ENCODE peak calls at places on chromosomes 7 and 10, in four cellular contexts. One of them, this sample, is unnamed.

GRCh38 chr10:75288140-75288711 is 52.5 kb upstream of the COMTD1 start:
- DNase-seq in astrocyte of the cerebellum: no peak
- DNase-seq in thoracic aorta: no peak
- DNase-seq in fibroblast of lung: no peak
- DNase-seq in this sample: no peak

GRCh38 chr10:62627985-62628384 is 176.5 kb upstream of the ADO start:
- DNase-seq in fibroblast of lung: peak; percentile 25
- DNase-seq in astrocyte of the cerebellum: no peak
- DNase-seq in thoracic aorta: no peak
- DNase-seq in this sample: no peak

GRCh38 chr7:130990178-130990832 is 256.3 kb upstream of the KLF14 start:
- DNase-seq in astrocyte of the cerebellum: no peak
- DNase-seq in fibroblast of lung: no peak
- DNase-seq in thoracic aorta: no peak
- DNase-seq in this sample: no peak

GRCh38 chr7:133885213-133885612 is 241.9 kb upstream of the LRGUK start:
- DNase-seq in astrocyte of the cerebellum: no peak
- DNase-seq in fibroblast of lung: no peak
- DNase-seq in thoracic aorta: no peak
- DNase-seq in this sample: no peak

GRCh38 chr7:157875230-157876179 is 538.7 kb downstream of the DNAJB6 start:
- DNase-seq in fibroblast of lung: no peak
- DNase-seq in astrocyte of the cerebellum: no peak
- DNase-seq in thoracic aorta: no peak
- DNase-seq in this sample: no peak

GRCh38 chr10:97517778-97518561 is 19.2 kb downstream of the UBTD1 start:
- DNase-seq in thoracic aorta: no peak
- DNase-seq in astrocyte of the cerebellum: no peak
- DNase-seq in fibroblast of lung: peak; percentile 39
- DNase-seq in this sample: no peak

GRCh38 chr7:80135306-80136104 is 874 bp downstream of the GNAI1 start:
- DNase-seq in astrocyte of the cerebellum: no peak
- DNase-seq in fibroblast of lung: peak; percentile 33
- DNase-seq in thoracic aorta: no peak
- DNase-seq in this sample: no peak

GRCh38 chr7:115145512-115145911 is 223.6 kb downstream of the MDFIC start:
- DNase-seq in astrocyte of the cerebellum: no peak
- DNase-seq in fibroblast of lung: peak; percentile 13
- DNase-seq in thoracic aorta: no peak
- DNase-seq in this sample: no peak

GRCh38 chr7:37050801-37051200 is 326.5 kb upstream of the AOAH start:
- DNase-seq in astrocyte of the cerebellum: no peak
- DNase-seq in fibroblast of lung: no peak
- DNase-seq in thoracic aorta: no peak
- DNase-seq in this sample: no peak

GRCh38 chr7:31883761-31884164 is 186.4 kb downstream of the PDE1C start:
- DNase-seq in thoracic aorta: no peak
- DNase-seq in astrocyte of the cerebellum: peak; percentile 8
- DNase-seq in fibroblast of lung: peak; percentile 83
- DNase-seq in this sample: peak; percentile 37

GRCh38 chr7:148726385-148726784 is 27.7 kb downstream of the CUL1 start:
- DNase-seq in fibroblast of lung: no peak
- DNase-seq in astrocyte of the cerebellum: no peak
- DNase-seq in thoracic aorta: no peak
- DNase-seq in this sample: no peak

GRCh38 chr7:105589221-105590077 is 8.2 kb upstream of the EFCAB10 start:
- DNase-seq in fibroblast of lung: peak; percentile 68
- DNase-seq in astrocyte of the cerebellum: peak; percentile 63
- DNase-seq in thoracic aorta: no peak
- DNase-seq in this sample: peak; percentile 23

GRCh38 chr7:91634485-91635177 is 245.9 kb downstream of the MTERF1 start:
- DNase-seq in fibroblast of lung: no peak
- DNase-seq in thoracic aorta: no peak
- DNase-seq in astrocyte of the cerebellum: no peak
- DNase-seq in this sample: no peak

GRCh38 chr7:44103941-44104879 is at the start of gene AEBP1:
- DNase-seq in astrocyte of the cerebellum: no peak
- DNase-seq in thoracic aorta: no peak
- DNase-seq in fibroblast of lung: peak; percentile 46
- DNase-seq in this sample: no peak

GRCh38 chr10:110269641-110270318 is 34.9 kb downstream of the SMNDC1 start:
- DNase-seq in astrocyte of the cerebellum: peak; percentile 35
- DNase-seq in fibroblast of lung: peak; percentile 26
- DNase-seq in thoracic aorta: no peak
- DNase-seq in this sample: no peak

GRCh38 chr10:77111611-77112550 is 525.7 kb downstream of the KCNMA1 start:
- DNase-seq in fibroblast of lung: peak; percentile 95
- DNase-seq in thoracic aorta: no peak
- DNase-seq in astrocyte of the cerebellum: peak; percentile 86
- DNase-seq in this sample: peak; percentile 52

GRCh38 chr7:116786791-116787443 is 75.5 kb upstream of the CAPZA2 start:
- DNase-seq in fibroblast of lung: no peak
- DNase-seq in astrocyte of the cerebellum: no peak
- DNase-seq in thoracic aorta: no peak
- DNase-seq in this sample: no peak

GRCh38 chr10:75209325-75210192 is 1.0 kb upstream of the VDAC2 start:
- DNase-seq in astrocyte of the cerebellum: peak; percentile 29
- DNase-seq in thoracic aorta: peak; percentile 43
- DNase-seq in fibroblast of lung: peak; percentile 77
- DNase-seq in this sample: no peak

GRCh38 chr7:47520408-47520807 is 61.5 kb downstream of the TNS3 start:
- DNase-seq in thoracic aorta: peak; percentile 53
- DNase-seq in astrocyte of the cerebellum: peak; percentile 52
- DNase-seq in fibroblast of lung: peak; percentile 95
- DNase-seq in this sample: peak; percentile 86

GRCh38 chr7:107860241-107860961 is 30.6 kb upstream of the DLD start:
- DNase-seq in thoracic aorta: no peak
- DNase-seq in fibroblast of lung: no peak
- DNase-seq in astrocyte of the cerebellum: no peak
- DNase-seq in this sample: no peak

GRCh38 chr10:62076872-62077271 is 175.4 kb downstream of the ARID5B start:
- DNase-seq in thoracic aorta: no peak
- DNase-seq in fibroblast of lung: peak; percentile 93
- DNase-seq in astrocyte of the cerebellum: no peak
- DNase-seq in this sample: peak; percentile 56

GRCh38 chr7:130350945-130351663 is 6.5 kb downstream of the CPA5 start:
- DNase-seq in thoracic aorta: no peak
- DNase-seq in astrocyte of the cerebellum: no peak
- DNase-seq in fibroblast of lung: no peak
- DNase-seq in this sample: no peak

GRCh38 chr7:128352138-128352537 is 8.4 kb upstream of the RBM28 start:
- DNase-seq in thoracic aorta: no peak
- DNase-seq in fibroblast of lung: peak; percentile 45
- DNase-seq in astrocyte of the cerebellum: no peak
- DNase-seq in this sample: no peak

GRCh38 chr7:5693529-5693928 is 87.9 kb downstream of the RNF216 start:
- DNase-seq in thoracic aorta: no peak
- DNase-seq in fibroblast of lung: peak; percentile 67
- DNase-seq in astrocyte of the cerebellum: no peak
- DNase-seq in this sample: peak; percentile 75

DNA sequence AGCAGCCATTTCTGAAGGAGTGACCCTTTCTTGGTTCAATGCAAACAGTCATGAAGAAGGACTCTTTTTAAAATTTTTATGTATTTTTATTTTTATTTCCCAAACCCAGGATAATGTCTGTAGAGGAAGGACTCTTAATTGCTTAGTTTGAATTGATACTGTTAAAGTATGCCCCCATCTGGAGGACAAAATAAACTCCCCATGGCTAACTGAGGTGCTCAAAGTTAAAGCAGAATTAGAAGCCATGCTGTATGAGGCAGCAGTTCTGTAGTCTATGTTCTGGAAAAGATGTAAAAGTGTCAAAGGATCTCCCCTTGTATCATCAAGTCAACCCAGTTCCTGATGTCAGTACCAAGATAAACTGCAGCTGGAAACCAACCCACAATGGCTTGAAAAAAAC is 617.9 kb upstream of the GRM3 start:
- DNase-seq in thoracic aorta: no peak
- DNase-seq in astrocyte of the cerebellum: no peak
- DNase-seq in fibroblast of lung: no peak
- DNase-seq in this sample: no peak
- TF ChIP-seq CTCF in thoracic aorta: no peak
- TF ChIP-seq CTCF in astrocyte of the cerebellum: no peak
- TF ChIP-seq CTCF in fibroblast of lung: no peak
- TF ChIP-seq CTCF in this sample: no peak

GRCh38 chr7:102288285-102288930 is 1.7 kb downstream of the SH2B2 start:
- DNase-seq in fibroblast of lung: no peak
- DNase-seq in astrocyte of the cerebellum: no peak
- DNase-seq in thoracic aorta: no peak
- DNase-seq in this sample: no peak

GRCh38 chr7:102287465-102288146 is 938 bp downstream of the SH2B2 start:
- DNase-seq in thoracic aorta: no peak
- DNase-seq in astrocyte of the cerebellum: no peak
- DNase-seq in fibroblast of lung: no peak
- DNase-seq in this sample: no peak

GRCh38 chr7:102291056-102291915 is 4.6 kb downstream of the SH2B2 start:
- DNase-seq in thoracic aorta: no peak
- DNase-seq in fibroblast of lung: no peak
- DNase-seq in astrocyte of the cerebellum: no peak
- DNase-seq in this sample: no peak

GRCh38 chr7:102287082-102287464 is 405 bp downstream of the SH2B2 start:
- DNase-seq in astrocyte of the cerebellum: no peak
- DNase-seq in thoracic aorta: no peak
- DNase-seq in fibroblast of lung: no peak
- DNase-seq in this sample: no peak

GRCh38 chr7:102289051-102289450 is 2.4 kb downstream of the SH2B2 start:
- DNase-seq in thoracic aorta: no peak
- DNase-seq in astrocyte of the cerebellum: no peak
- DNase-seq in fibroblast of lung: no peak
- DNase-seq in this sample: no peak
- H3K4me3 ChIP-seq in thoracic aorta: no peak overlapping the region
- H3K4me3 ChIP-seq in astrocyte of the cerebellum: no peak overlapping the region
- H3K4me3 ChIP-seq in fibroblast of lung: no peak overlapping the region
- H3K4me3 ChIP-seq in this sample: no peak overlapping the region

GRCh38 chr10:16986082-16986405 is 143.6 kb downstream of the CUBN start:
- DNase-seq in fibroblast of lung: no peak
- DNase-seq in thoracic aorta: no peak
- DNase-seq in astrocyte of the cerebellum: no peak
- DNase-seq in this sample: no peak
- TF ChIP-seq CTCF in fibroblast of lung: no peak
- TF ChIP-seq CTCF in thoracic aorta: no peak
- TF ChIP-seq CTCF in astrocyte of the cerebellum: no peak
- TF ChIP-seq CTCF in this sample: no peak

GRCh38 chr10:101784558-101784957 is 1.3 kb upstream of the NPM3 start:
- DNase-seq in thoracic aorta: no peak
- DNase-seq in fibroblast of lung: no peak
- DNase-seq in astrocyte of the cerebellum: no peak
- DNase-seq in this sample: no peak

GRCh38 chr10:101781984-101782810 is 1.0 kb downstream of the NPM3 start:
- DNase-seq in astrocyte of the cerebellum: no peak
- DNase-seq in thoracic aorta: no peak
- DNase-seq in fibroblast of lung: no peak
- DNase-seq in this sample: no peak

GRCh38 chr10:101782811-101783735 is at the start of gene NPM3:
- DNase-seq in astrocyte of the cerebellum: peak; percentile 16
- DNase-seq in fibroblast of lung: peak; percentile 73
- DNase-seq in thoracic aorta: peak; percentile 57
- DNase-seq in this sample: no peak

GRCh38 chr10:101785801-101786200 is 2.6 kb upstream of the NPM3 start:
- DNase-seq in astrocyte of the cerebellum: no peak
- DNase-seq in fibroblast of lung: no peak
- DNase-seq in thoracic aorta: no peak
- DNase-seq in this sample: no peak

GRCh38 chr10:101783736-101784118 is 481 bp upstream of the NPM3 start:
- DNase-seq in astrocyte of the cerebellum: no peak
- DNase-seq in thoracic aorta: no peak
- DNase-seq in fibroblast of lung: peak; percentile 19
- DNase-seq in this sample: no peak
- H3K4me3 ChIP-seq in astrocyte of the cerebellum: peak overlapping the region; percentile 90
- H3K4me3 ChIP-seq in thoracic aorta: peak overlapping the region; percentile 84
- H3K4me3 ChIP-seq in fibroblast of lung: peak overlapping the region; percentile 81
- H3K4me3 ChIP-seq in this sample: peak overlapping the region; percentile 84

DNA sequence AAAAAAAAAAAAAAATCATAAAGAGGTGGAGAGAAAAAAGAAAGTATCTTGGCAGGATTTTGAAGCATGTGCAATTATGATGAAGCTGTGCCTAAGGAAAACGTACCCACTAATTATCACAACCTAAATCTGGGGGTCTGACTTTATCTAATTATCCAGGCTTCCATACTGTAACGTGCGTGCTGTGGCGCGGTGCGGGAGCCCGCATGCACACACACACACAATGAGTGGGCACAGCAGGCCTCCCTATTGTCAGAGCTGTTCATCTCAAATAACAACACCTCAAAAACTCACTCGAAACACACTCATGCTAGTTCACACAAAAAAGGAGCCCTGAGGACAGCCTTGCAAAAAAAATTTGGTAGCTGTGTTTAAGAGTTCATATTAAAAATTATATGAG is 31.9 kb downstream of the BEND7 start:
- DNase-seq in astrocyte of the cerebellum: no peak
- DNase-seq in thoracic aorta: no peak
- DNase-seq in fibroblast of lung: no peak
- DNase-seq in this sample: no peak
- TF ChIP-seq CTCF in astrocyte of the cerebellum: no peak
- TF ChIP-seq CTCF in thoracic aorta: no peak
- TF ChIP-seq CTCF in fibroblast of lung: no peak
- TF ChIP-seq CTCF in this sample: no peak

GRCh38 chr10:114881462-114881861 is 56.5 kb upstream of the TRUB1 start:
- DNase-seq in thoracic aorta: no peak
- DNase-seq in astrocyte of the cerebellum: no peak
- DNase-seq in fibroblast of lung: no peak
- DNase-seq in this sample: peak; percentile 16
- H3K4me3 ChIP-seq in thoracic aorta: no peak overlapping the region
- H3K4me3 ChIP-seq in astrocyte of the cerebellum: no peak overlapping the region
- H3K4me3 ChIP-seq in fibroblast of lung: no peak overlapping the region
- H3K4me3 ChIP-seq in this sample: no peak overlapping the region

GRCh38 chr7:70693690-70694356 is 438.1 kb upstream of the GALNT17 start:
- DNase-seq in thoracic aorta: no peak
- DNase-seq in fibroblast of lung: peak; percentile 70
- DNase-seq in astrocyte of the cerebellum: no peak
- DNase-seq in this sample: no peak
- TF ChIP-seq CTCF in thoracic aorta: peak; percentile 40
- TF ChIP-seq CTCF in fibroblast of lung: no peak
- TF ChIP-seq CTCF in astrocyte of the cerebellum: peak; percentile 22
- TF ChIP-seq CTCF in this sample: no peak

DNA sequence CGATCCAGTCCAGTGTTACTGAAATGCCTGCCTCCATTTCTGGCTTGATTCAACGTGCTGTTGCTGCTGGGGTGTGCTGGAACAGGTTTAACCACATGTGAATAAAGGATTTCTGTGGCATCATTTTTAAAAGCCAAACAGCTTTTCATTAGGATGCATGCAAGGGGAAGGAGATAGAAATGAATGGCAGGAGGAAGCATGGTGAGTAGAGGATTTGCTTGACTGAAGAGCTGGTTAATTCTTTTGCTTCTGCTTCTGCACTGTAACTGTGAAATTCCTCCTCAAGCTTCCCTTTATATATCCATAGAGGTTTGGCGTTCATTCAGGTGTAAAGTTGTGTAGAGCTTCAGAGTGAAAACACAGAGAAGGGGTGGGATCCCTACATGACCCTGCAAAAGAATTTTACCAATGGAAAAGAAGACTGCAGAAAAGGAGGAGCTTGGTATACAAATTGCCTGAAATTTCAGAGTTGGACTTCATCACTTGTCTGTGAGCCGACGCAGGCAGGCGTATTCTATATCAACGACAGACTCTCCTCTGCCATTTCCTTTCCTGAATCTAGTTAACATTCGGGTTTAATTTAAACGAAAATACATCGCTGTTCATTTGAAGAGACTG is at the start of gene SOSTDC1:
- DNase-seq in fibroblast of lung: peak; percentile 24
- DNase-seq in astrocyte of the cerebellum: peak; percentile 22
- DNase-seq in thoracic aorta: no peak
- DNase-seq in this sample: no peak
- H3K4me3 ChIP-seq in fibroblast of lung: peak within 1 kb of the TSS; percentile 57
- H3K4me3 ChIP-seq in astrocyte of the cerebellum: peak within 1 kb of the TSS; percentile 8
- H3K4me3 ChIP-seq in thoracic aorta: peak within 1 kb of the TSS; percentile 54
- H3K4me3 ChIP-seq in this sample: peak within 1 kb of the TSS; percentile 19

This sample was measured in AG04449.